ENCODE peak calls at places on chromosomes 6 and 20, in eight cellular contexts. P is GM23338; C is sigmoid colon; D is adrenal gland; T is bronchial epithelial cell; I is astrocyte of the spinal cord; E is DND-41; K is CD8-positive, alpha-beta T cell. Y is an unnamed sample.

GRCh38 chr20:38676576-38676975 is 47.7 kb upstream of the SLC32A1 start:
- DNase-seq in P (no peak), C (no peak), D (no peak), T (no peak), I (no peak), E (no peak), K (no peak), Y (no peak)

GRCh38 chr6:82906951-82907350 is 158.7 kb downstream of the UBE3D start:
- DNase-seq in P (no peak), C (no peak), D (no peak), T (peak; percentile 64), I (peak; percentile 68), E (no peak), K (no peak), Y (peak; percentile 69)

GRCh38 chr6:37047933-37048850 is 42.7 kb downstream of the FGD2 start:
- DNase-seq in P (no peak), C (peak; percentile 30), D (no peak), T (no peak), I (no peak), E (no peak), K (no peak), Y (no peak)

GRCh38 chr6:33622456-33623431 is 1.6 kb downstream of the ITPR3 start:
- DNase-seq in P (no peak), C (no peak), D (peak; percentile 38), T (peak; percentile 74), I (no peak), E (no peak), K (no peak), Y (peak; percentile 38)

GRCh38 chr20:32893878-32894483 is 35.3 kb downstream of the EFCAB8 start:
- DNase-seq in P (peak; percentile 90), C (no peak), D (peak; percentile 28), T (no peak), I (peak; percentile 3), E (no peak), K (peak; percentile 10), Y (peak; percentile 12)

GRCh38 chr6:15960740-15961629 is 167.9 kb upstream of the MYLIP start:
- DNase-seq in P (peak; percentile 81), C (no peak), D (no peak), T (no peak), I (no peak), E (no peak), K (no peak), Y (no peak)

GRCh38 chr20:59382326-59382725 is 81.9 kb downstream of the EDN3 start:
- DNase-seq in P (no peak), C (no peak), D (no peak), T (no peak), I (no peak), E (no peak), K (no peak), Y (no peak)

GRCh38 chr6:118580585-118581419 is 32.7 kb downstream of the PLN start:
- DNase-seq in P (peak; percentile 88), C (peak; percentile 66), D (peak; percentile 80), T (peak; percentile 63), I (peak; percentile 81), E (no peak), K (peak; percentile 21), Y (peak; percentile 91)

GRCh38 chr6:158475344-158476302 is 84.3 kb upstream of the TMEM181 start:
- DNase-seq in P (no peak), C (no peak), D (no peak), T (peak; percentile 74), I (peak; percentile 87), E (no peak), K (no peak), Y (peak; percentile 60)

GRCh38 chr6:95364016-95364604 is 213.2 kb upstream of the MANEA start:
- DNase-seq in P (peak; percentile 69), C (no peak), D (no peak), T (peak; percentile 24), I (peak; percentile 11), E (no peak), K (no peak), Y (peak; percentile 25)

GRCh38 chr20:20435453-20435852 is 67.5 kb downstream of the INSM1 start:
- DNase-seq in P (peak; percentile 48), C (no peak), D (no peak), T (no peak), I (no peak), E (no peak), K (no peak), Y (no peak)

GRCh38 chr6:143745160-143746133 is 67.7 kb downstream of the PHACTR2 start:
- DNase-seq in P (peak; percentile 72), C (no peak), D (peak; percentile 65), T (peak; percentile 39), I (peak; percentile 84), E (no peak), K (no peak), Y (peak; percentile 57)

GRCh38 chr6:158666637-158667359 is 16.9 kb downstream of the SYTL3 start:
- DNase-seq in P (no peak), C (peak; percentile 35), D (peak; percentile 42), T (peak; percentile 63), I (peak; percentile 59), E (no peak), K (no peak), Y (peak; percentile 79)

GRCh38 chr6:169046021-169046420 is 207.6 kb downstream of the THBS2 start:
- DNase-seq in P (no peak), C (no peak), D (no peak), T (no peak), I (no peak), E (no peak), K (no peak), Y (no peak)

GRCh38 chr6:37049990-37050853 is 44.8 kb downstream of the FGD2 start:
- DNase-seq in P (no peak), C (peak; percentile 78), D (peak; percentile 85), T (no peak), I (no peak), E (peak; percentile 91), K (peak; percentile 45), Y (no peak)

GRCh38 chr20:57587989-57588377 is 27.1 kb downstream of the PCK1 start:
- DNase-seq in P (no peak), C (no peak), D (no peak), T (no peak), I (no peak), E (no peak), K (no peak), Y (no peak)

GRCh38 chr20:51269671-51270070 is 246.8 kb upstream of the KCNG1 start:
- DNase-seq in P (no peak), C (no peak), D (no peak), T (no peak), I (no peak), E (no peak), K (no peak), Y (no peak)

GRCh38 chr20:58238490-58238889 is 10.0 kb upstream of the ANKRD60 start:
- DNase-seq in P (no peak), C (no peak), D (peak; percentile 49), T (no peak), I (no peak), E (no peak), K (no peak), Y (no peak)

GRCh38 chr20:37630993-37631392 is 62.8 kb upstream of the CTNNBL1 start:
- DNase-seq in P (no peak), C (no peak), D (no peak), T (no peak), I (no peak), E (no peak), K (no peak), Y (no peak)

GRCh38 chr20:43508604-43509040 is 1.1 kb downstream of the L3MBTL1 start:
- DNase-seq in P (peak; percentile 93), C (no peak), D (no peak), T (no peak), I (no peak), E (no peak), K (no peak), Y (no peak)

DNA sequence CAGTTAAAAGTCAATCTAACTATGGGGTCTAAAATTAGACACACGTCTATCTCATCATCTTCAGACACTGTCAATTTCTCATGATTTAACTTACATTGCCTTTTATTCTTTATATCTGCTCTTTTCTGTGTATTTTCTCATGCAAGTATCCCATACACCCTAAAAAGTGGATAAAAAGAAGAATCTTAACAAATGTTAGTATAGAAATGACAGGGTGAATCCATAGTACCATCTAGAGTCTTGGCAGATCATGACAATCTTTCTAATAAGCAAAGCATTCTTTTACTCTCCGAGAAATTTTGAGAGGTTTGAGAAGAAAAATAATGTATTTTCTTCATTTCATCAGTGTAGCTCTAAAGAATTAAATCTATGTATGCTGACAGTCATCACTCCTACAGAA is 382.7 kb downstream of the C6orf118 start:
- DNase-seq in P (no peak), C (no peak), D (no peak), T (no peak), I (peak; percentile 1), E (no peak), K (no peak), Y (no peak)
- TF ChIP-seq CTCF in P (no peak), C (no peak), D (no peak), T (no peak), I (no peak), E (no peak), K (no peak), Y (no peak)

DNA sequence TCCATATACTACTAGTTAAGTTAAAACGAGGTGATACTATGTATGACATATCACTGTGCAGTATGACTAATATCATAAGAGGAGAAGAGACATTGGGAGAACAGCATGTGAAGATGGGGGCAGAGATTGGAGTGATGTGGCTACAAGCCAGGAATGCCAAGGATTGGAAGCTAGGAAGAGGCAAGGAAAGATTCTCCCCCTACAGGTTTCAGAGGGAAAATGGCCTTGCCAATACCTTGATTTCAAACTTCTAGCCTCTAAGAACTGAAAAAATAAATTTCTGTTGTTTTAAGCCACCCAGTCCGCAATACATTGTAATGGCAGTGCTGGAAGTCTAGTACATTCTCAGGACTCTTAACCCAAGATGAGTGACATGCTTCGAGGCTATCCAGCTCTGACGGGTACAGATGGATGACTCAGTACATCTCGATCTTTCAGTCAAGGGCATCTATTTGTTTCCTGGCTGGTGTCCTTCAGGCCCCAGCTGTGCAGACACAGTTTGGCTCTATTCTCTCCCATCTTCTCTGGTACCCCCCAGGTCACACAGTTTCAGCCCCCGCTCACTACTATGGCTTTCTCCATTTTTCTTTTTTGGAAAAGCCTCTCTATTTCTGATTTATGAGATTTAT is 55.5 kb upstream of the THEMIS start:
- DNase-seq in P (peak; percentile 70), C (no peak), D (peak; percentile 5), T (peak; percentile 41), I (no peak), E (no peak), K (no peak), Y (peak; percentile 35)
- TF ChIP-seq CTCF in P (peak; percentile 57), C (no peak), D (no peak), T (peak; percentile 17), I (peak; percentile 14), E (no peak), K (no peak), Y (peak; percentile 20)

DNA sequence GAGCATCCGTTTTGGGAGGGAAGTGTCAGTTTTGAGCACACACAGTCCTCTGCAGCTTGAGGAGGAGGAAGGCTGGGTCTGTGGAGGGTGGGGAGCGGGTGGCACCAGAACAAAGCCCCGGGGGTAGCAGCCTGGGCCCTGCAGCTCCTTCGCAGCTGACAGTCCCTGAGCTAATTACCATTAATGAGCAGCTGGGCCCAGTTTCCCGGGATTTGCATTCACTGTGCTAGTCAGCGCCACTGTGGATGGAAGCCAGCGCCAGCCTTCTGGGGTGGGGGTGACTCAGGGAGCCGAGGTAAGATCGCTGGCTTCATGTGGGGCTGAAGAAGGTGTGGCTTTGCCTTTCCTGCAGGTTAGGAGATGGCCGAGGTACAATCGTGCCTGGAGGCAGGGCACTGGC is 18.5 kb downstream of the SRXN1 start:
- DNase-seq in P (no peak), C (no peak), D (no peak), T (no peak), I (no peak), E (no peak), K (no peak), Y (no peak)
- TF ChIP-seq CTCF in P (no peak), C (no peak), D (no peak), T (no peak), I (no peak), E (no peak), K (no peak), Y (no peak)

GRCh38 chr6:160520043-160520904 is 143.8 kb downstream of the LPA start:
- DNase-seq in P (peak; percentile 75), C (peak; percentile 86), D (peak; percentile 78), T (no peak), I (peak; percentile 70), E (no peak), K (peak; percentile 79), Y (peak; percentile 58)
- TF ChIP-seq CTCF in P (peak; percentile 2), C (peak; percentile 84), D (no peak), T (peak; percentile 18), I (no peak), E (no peak), K (peak; percentile 95), Y (no peak)